ENCODE peak calls at places on chromosomes 12 and 14, in five cellular contexts. K is AG10803, D is cardiac fibroblast, T is NB4, M is right lobe of liver. H is an unnamed sample.

GRCh38 chr14:49982522-49982951 is 89.7 kb downstream of the ARF6 start:
- DNase-seq in K (peak; percentile 93), D (peak; percentile 99), T (no peak), M (no peak), H (no peak)

GRCh38 chr12:102757154-102757873 is 159.7 kb downstream of the PAH start:
- DNase-seq in K (peak; percentile 9), D (no peak), T (no peak), M (no peak), H (no peak)

GRCh38 chr12:54370218-54370730 is 6.0 kb upstream of the GPR84 start:
- DNase-seq in K (peak; percentile 81), D (peak; percentile 84), T (peak; percentile 84), M (peak; percentile 75), H (peak; percentile 86)

GRCh38 chr12:67651380-67651695 is 2.8 kb downstream of the DYRK2 start:
- DNase-seq in K (peak; percentile 60), D (peak; percentile 62), T (peak; percentile 38), M (no peak), H (no peak)

GRCh38 chr12:89988156-89988555 is 279.5 kb upstream of the ATP2B1 start:
- DNase-seq in K (peak; percentile 46), D (no peak), T (no peak), M (no peak), H (no peak)

GRCh38 chr14:95256776-95257060 is 63.0 kb downstream of the CLMN start:
- DNase-seq in K (no peak), D (no peak), T (no peak), M (no peak), H (peak; percentile 56)

GRCh38 chr12:27936196-27936595 is 36.3 kb downstream of the PTHLH start:
- DNase-seq in K (no peak), D (peak; percentile 25), T (peak; percentile 27), M (no peak), H (no peak)

GRCh38 chr14:104936361-104937155 is 11.9 kb downstream of the PLD4 start:
- DNase-seq in K (no peak), D (no peak), T (no peak), M (peak; percentile 41), H (peak; percentile 64)

GRCh38 chr12:49821375-49822287 is 6.6 kb downstream of the NCKAP5L start:
- DNase-seq in K (no peak), D (no peak), T (peak; percentile 20), M (no peak), H (no peak)

GRCh38 chr12:109715310-109716091 is 1.9 kb downstream of the FAM222A start:
- DNase-seq in K (no peak), D (no peak), T (peak; percentile 41), M (no peak), H (no peak)

GRCh38 chr12:109714913-109715244 is 1.3 kb downstream of the FAM222A start:
- DNase-seq in K (no peak), D (no peak), T (no peak), M (no peak), H (no peak)

GRCh38 chr12:109711596-109712461 is 1.8 kb upstream of the FAM222A start:
- DNase-seq in K (no peak), D (no peak), T (no peak), M (no peak), H (no peak)

GRCh38 chr12:109714141-109714912 is 702 bp downstream of the FAM222A start:
- DNase-seq in K (peak; percentile 9), D (peak; percentile 42), T (peak; percentile 84), M (peak; percentile 75), H (peak; percentile 84)

GRCh38 chr12:109713187-109713984 is at the start of gene FAM222A:
- DNase-seq in K (peak; percentile 93), D (peak; percentile 94), T (peak; percentile 99), M (peak; percentile 98), H (peak; percentile 99)
- TF ChIP-seq CTCF in K (peak; percentile 23), D (peak; percentile 10), T (no peak), M (no peak), H (peak; percentile 51)

GRCh38 chr12:4579305-4580097 is 17.5 kb downstream of the DYRK4 start:
- DNase-seq in K (peak; percentile 18), D (peak; percentile 46), T (peak; percentile 47), M (no peak), H (no peak)
- TF ChIP-seq CTCF in K (peak; percentile 21), D (peak; percentile 38), T (no peak), M (peak; percentile 14), H (peak; percentile 33)

GRCh38 chr12:51534216-51534615 is 56.8 kb upstream of the SCN8A start:
- DNase-seq in K (no peak), D (no peak), T (no peak), M (no peak), H (no peak)

GRCh38 chr12:51538149-51538548 is 52.9 kb upstream of the SCN8A start:
- DNase-seq in K (no peak), D (no peak), T (no peak), M (no peak), H (no peak)

GRCh38 chr12:51533799-51534198 is 57.2 kb upstream of the SCN8A start:
- DNase-seq in K (peak; percentile 32), D (peak; percentile 37), T (no peak), M (no peak), H (no peak)

GRCh38 chr12:51534675-51535074 is 56.4 kb upstream of the SCN8A start:
- DNase-seq in K (no peak), D (no peak), T (no peak), M (no peak), H (no peak)

DNA sequence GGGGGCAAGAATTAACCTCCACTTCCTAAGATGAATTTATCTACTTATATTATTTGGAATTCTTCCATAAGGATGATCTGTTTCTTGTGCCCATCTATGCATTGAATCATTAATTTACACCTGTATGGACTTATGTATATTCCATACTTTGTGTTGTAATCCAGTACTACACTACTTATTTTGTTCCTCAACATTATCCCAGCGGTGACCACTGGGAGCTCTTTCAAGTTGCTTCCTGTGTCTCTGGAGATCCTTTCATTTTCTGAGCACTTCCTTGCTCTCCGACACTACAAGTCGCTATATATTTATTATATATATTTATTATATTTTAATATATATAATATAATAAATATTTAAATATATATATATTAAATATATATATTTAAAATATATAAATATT is 54.9 kb upstream of the SCN8A start:
- DNase-seq in K (no peak), D (peak; percentile 21), T (peak; percentile 17), M (no peak), H (no peak)
- TF ChIP-seq CTCF in K (peak; percentile 32), D (peak; percentile 19), T (no peak), M (no peak), H (peak; percentile 67)

GRCh38 chr12:124599074-124599999 is 31.9 kb upstream of the NCOR2 start:
- DNase-seq in K (peak; percentile 72), D (peak; percentile 86), T (peak; percentile 79), M (no peak), H (no peak)
- TF ChIP-seq CTCF in K (peak; percentile 52), D (peak; percentile 52), T (peak; percentile 36), M (no peak), H (no peak)

GRCh38 chr12:6938353-6939186 is 5.0 kb upstream of the RNU7-1 start:
- DNase-seq in K (no peak), D (no peak), T (no peak), M (no peak), H (no peak)
- TF ChIP-seq CTCF in K (no peak), D (no peak), T (no peak), M (no peak), H (peak; percentile 7)

GRCh38 chr12:119959435-119959834 is 29.6 kb upstream of the BICDL1 start:
- DNase-seq in K (no peak), D (no peak), T (no peak), M (no peak), H (no peak)
- TF ChIP-seq CTCF in K (no peak), D (no peak), T (no peak), M (no peak), H (no peak)